ENCODE peak calls at places on chromosomes 5 and 9, in four cellular contexts. S is T-helper 1 cell, R is EL, K is IMR-90. J is an unnamed sample.

GRCh38 chr9:82382887-82383616 is 394.5 kb downstream of the SPATA31D1 start:
- DNase-seq in S (no peak), R (no peak), K (no peak), J (no peak)

GRCh38 chr5:129459485-129460120 is 495 bp upstream of the ADAMTS19 start:
- DNase-seq in S (no peak), R (peak), K (peak), J (no peak)

GRCh38 chr5:133420440-133421301 is 191.7 kb downstream of the FSTL4 start:
- DNase-seq in S (no peak), R (no peak), K (no peak), J (no peak)

GRCh38 chr5:102537011-102537410 is 38.2 kb upstream of the SLCO6A1 start:
- DNase-seq in S (no peak), R (no peak), K (no peak), J (no peak)

GRCh38 chr9:129946596-129946995 is 96.4 kb downstream of the FNBP1 start:
- DNase-seq in S (no peak), R (no peak), K (no peak), J (no peak)

GRCh38 chr5:3277590-3278196 is 317.9 kb upstream of the IRX1 start:
- DNase-seq in S (no peak), R (no peak), K (no peak), J (no peak)

GRCh38 chr5:157744055-157745011 is 821 bp downstream of the LSM11 start:
- DNase-seq in S (no peak), R (peak), K (no peak), J (peak)

GRCh38 chr5:110013042-110013441 is 323.3 kb downstream of the MAN2A1 start:
- DNase-seq in S (no peak), R (no peak), K (no peak), J (no peak)

GRCh38 chr5:177997846-177998245 is 1.8 kb upstream of the PROP1 start:
- DNase-seq in S (no peak), R (no peak), K (no peak), J (peak)

GRCh38 chr5:14440598-14441401 is 140.8 kb upstream of the OTULINL start:
- DNase-seq in S (no peak), R (peak), K (peak), J (no peak)

GRCh38 chr5:72280655-72281069 is 39.4 kb downstream of the MRPS27 start:
- DNase-seq in S (no peak), R (peak), K (peak), J (peak)

GRCh38 chr9:113875917-113876805 is at the start of gene ZNF618:
- DNase-seq in S (peak), R (peak), K (no peak), J (no peak)

GRCh38 chr5:73253047-73253660 is 80.2 kb downstream of the TMEM174 start:
- DNase-seq in S (no peak), R (no peak), K (peak), J (no peak)

GRCh38 chr9:136645903-136646754 is 16.6 kb upstream of the EGFL7 start:
- DNase-seq in S (no peak), R (no peak), K (no peak), J (no peak)

J was measured in Karpas-422.